ENCODE peak calls at places on chromosomes 16 and 17, in four cellular contexts. E is cardiac muscle cell; J is colonic mucosa; L is effector memory CD4-positive, alpha-beta T cell. H is an unnamed sample.

GRCh38 chr16:63883091-63883490 is 1238.8 kb downstream of the CDH11 start:
- DNase-seq in E (no peak), J (no peak), L (no peak), H (no peak)

GRCh38 chr16:28879261-28879840 is 1.1 kb downstream of the ATP2A1 start:
- DNase-seq in E (no peak), J (peak; percentile 35), L (no peak), H (no peak)

GRCh38 chr16:11783319-11784047 is 13.6 kb downstream of the ZC3H7A start:
- DNase-seq in E (no peak), J (peak; percentile 32), L (peak; percentile 18), H (no peak)

GRCh38 chr17:60305141-60305540 is 86.8 kb downstream of the USP32 start:
- DNase-seq in E (no peak), J (peak; percentile 20), L (no peak), H (no peak)

GRCh38 chr17:42342242-42343008 is 45.8 kb downstream of the STAT3 start:
- DNase-seq in E (no peak), J (no peak), L (no peak), H (peak; percentile 79)

GRCh38 chr17:30021708-30022317 is 80.4 kb downstream of the EFCAB5 start:
- DNase-seq in E (peak; percentile 67), J (peak; percentile 32), L (no peak), H (peak; percentile 28)

GRCh38 chr16:2194852-2195315 is 1.5 kb downstream of the CASKIN1 start:
- DNase-seq in E (peak; percentile 51), J (peak; percentile 59), L (no peak), H (peak; percentile 48)

GRCh38 chr16:6484121-6484520 is 848.5 kb upstream of the RBFOX1 start:
- DNase-seq in E (no peak), J (no peak), L (no peak), H (no peak)

GRCh38 chr17:82878545-82878944 is 38.7 kb upstream of the ZNF750 start:
- DNase-seq in E (no peak), J (no peak), L (no peak), H (no peak)

GRCh38 chr17:81651692-81652091 is 4.7 kb downstream of the PDE6G start:
- DNase-seq in E (no peak), J (no peak), L (no peak), H (peak; percentile 70)

GRCh38 chr17:20089795-20090547 is 80.8 kb downstream of the SPECC1 start:
- DNase-seq in E (no peak), J (no peak), L (no peak), H (no peak)

GRCh38 chr16:1863681-1864460 is 8.1 kb downstream of the MEIOB start:
- DNase-seq in E (peak; percentile 44), J (no peak), L (no peak), H (peak; percentile 64)

GRCh38 chr16:85379041-85380001 is 233.8 kb upstream of the GSE1 start:
- DNase-seq in E (no peak), J (no peak), L (no peak), H (no peak)

GRCh38 chr17:29235904-29236303 is 10.8 kb upstream of the CRYBA1 start:
- DNase-seq in E (no peak), J (no peak), L (no peak), H (no peak)

GRCh38 chr17:80389011-80389995 is 25.7 kb upstream of the ENDOV start:
- DNase-seq in E (no peak), J (no peak), L (no peak), H (peak; percentile 95)

GRCh38 chr17:56897646-56898424 is 16.0 kb downstream of the TRIM25 start:
- DNase-seq in E (no peak), J (peak; percentile 41), L (no peak), H (no peak)

GRCh38 chr16:27335349-27336052 is 21.7 kb downstream of the IL4R start:
- DNase-seq in E (no peak), J (no peak), L (no peak), H (no peak)

GRCh38 chr17:69232650-69233049 is 4.0 kb upstream of the ABCA10 start:
- DNase-seq in E (no peak), J (no peak), L (no peak), H (no peak)

GRCh38 chr17:11814655-11815262 is 182.5 kb downstream of the ZNF18 start:
- DNase-seq in E (no peak), J (no peak), L (no peak), H (no peak)

GRCh38 chr17:2925011-2925410 is 128.8 kb downstream of the RAP1GAP2 start:
- DNase-seq in E (no peak), J (no peak), L (no peak), H (no peak)
- H3K27ac ChIP-seq in E (no peak overlapping the region), J (no peak overlapping the region), L (no peak overlapping the region), H (no peak overlapping the region)

DNA sequence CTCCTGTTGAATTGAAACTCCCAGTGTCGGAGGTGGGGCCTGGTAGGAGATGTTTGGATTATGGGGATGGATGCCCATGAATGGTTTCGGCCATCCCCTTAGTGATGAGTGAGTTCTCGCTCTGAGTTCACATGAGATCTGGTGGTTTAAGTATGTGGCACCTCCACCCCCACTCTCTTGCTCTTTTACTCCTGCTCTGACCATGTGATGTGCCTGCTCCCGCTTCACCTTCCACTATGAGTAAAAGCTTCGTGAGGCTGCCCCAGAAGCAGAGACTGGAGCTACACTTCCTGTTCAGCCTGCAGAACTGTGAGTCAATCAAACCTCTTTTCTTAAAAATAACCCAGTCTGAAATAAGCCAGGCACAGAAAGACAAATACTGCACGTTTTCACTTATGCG is 512.4 kb downstream of the HS3ST4 start:
- DNase-seq in E (no peak), J (no peak), L (no peak), H (no peak)
- H3K4me3 ChIP-seq in E (no peak overlapping the region), J (no peak overlapping the region), L (no peak overlapping the region), H (no peak overlapping the region)

GRCh38 chr17:841313-841712 is 59.2 kb downstream of the MRM3 start:
- DNase-seq in E (no peak), J (no peak), L (no peak), H (no peak)

GRCh38 chr17:835263-835662 is 53.1 kb downstream of the MRM3 start:
- DNase-seq in E (peak; percentile 35), J (no peak), L (no peak), H (peak; percentile 77)

GRCh38 chr17:834136-834535 is 52.0 kb downstream of the MRM3 start:
- DNase-seq in E (no peak), J (no peak), L (no peak), H (no peak)

GRCh38 chr17:838486-838885 is 56.3 kb downstream of the MRM3 start:
- DNase-seq in E (no peak), J (no peak), L (no peak), H (no peak)

DNA sequence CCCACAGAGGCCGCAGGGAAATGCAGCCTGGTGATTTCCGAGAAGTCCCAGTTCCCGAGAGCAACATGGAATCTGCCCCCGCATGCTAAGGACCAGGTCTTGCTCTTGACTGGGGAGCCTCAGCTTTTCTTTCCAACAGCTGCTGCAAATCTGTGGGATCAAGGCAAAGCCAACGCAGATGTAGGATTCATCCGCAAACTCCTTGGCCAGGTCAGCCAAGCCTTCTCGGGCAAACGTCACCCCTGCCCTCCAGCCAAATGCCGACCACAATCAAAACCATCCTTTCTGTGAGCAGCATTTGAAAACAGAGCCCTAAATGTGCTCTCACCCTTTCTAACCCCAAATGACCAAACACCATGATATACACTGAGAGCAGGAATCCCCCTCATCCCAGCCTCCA is 54.0 kb downstream of the MRM3 start:
- DNase-seq in E (no peak), J (no peak), L (no peak), H (peak; percentile 78)
- H3K27ac ChIP-seq in E (peak overlapping the region; percentile 22), J (no peak overlapping the region), L (no peak overlapping the region), H (peak overlapping the region; percentile 63)

DNA sequence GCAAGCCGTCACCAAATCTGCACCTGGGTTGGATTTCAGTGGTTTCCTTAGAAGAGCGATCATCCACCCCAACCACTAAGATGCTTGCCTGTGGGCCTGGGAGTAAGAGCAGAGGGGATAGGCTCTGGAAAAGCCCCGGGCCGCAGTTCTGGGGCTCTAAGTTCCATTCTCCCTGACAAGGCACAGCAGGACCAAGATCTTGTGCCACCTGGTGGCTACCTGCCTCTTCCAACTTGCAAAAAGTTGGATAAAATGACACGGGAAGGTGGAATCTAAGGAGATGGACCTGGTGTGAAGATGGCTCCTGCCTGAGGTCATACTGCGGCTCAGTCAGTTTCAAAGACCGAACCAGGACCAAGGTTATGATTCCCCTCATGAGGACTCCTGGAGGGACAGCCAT is 42.3 kb downstream of the ABCC12 start:
- DNase-seq in E (no peak), J (no peak), L (no peak), H (no peak)
- H3K4me3 ChIP-seq in E (no peak overlapping the region), J (no peak overlapping the region), L (no peak overlapping the region), H (no peak overlapping the region)

H was measured in SJCRH30.